ENCODE peak calls at places on chromosomes 12 and 14, in nine cellular contexts. One of them, this sample, is unnamed.

GRCh38 chr14:28116716-28117115 is 649.9 kb upstream of the FOXG1 start:
- DNase-seq in foreskin fibroblast: no peak
- DNase-seq in CD8-positive, alpha-beta memory T cell: no peak
- DNase-seq in HepG2: no peak
- DNase-seq in GM06990: no peak
- DNase-seq in CD8-positive, alpha-beta T cell: no peak
- DNase-seq in fibroblast of pulmonary artery: no peak
- DNase-seq in HAP-1: no peak
- DNase-seq in HFF-Myc: no peak
- DNase-seq in this sample: no peak

GRCh38 chr12:65335021-65335714 is 56.7 kb downstream of the MSRB3 start:
- DNase-seq in foreskin fibroblast: peak; percentile 90
- DNase-seq in CD8-positive, alpha-beta memory T cell: no peak
- DNase-seq in HepG2: peak; percentile 86
- DNase-seq in GM06990: no peak
- DNase-seq in CD8-positive, alpha-beta T cell: no peak
- DNase-seq in fibroblast of pulmonary artery: peak; percentile 96
- DNase-seq in HAP-1: no peak
- DNase-seq in HFF-Myc: peak; percentile 70
- DNase-seq in this sample: peak; percentile 76

GRCh38 chr12:116982721-116983502 is 72.2 kb downstream of the FBXW8 start:
- DNase-seq in foreskin fibroblast: peak; percentile 68
- DNase-seq in CD8-positive, alpha-beta memory T cell: no peak
- DNase-seq in HepG2: no peak
- DNase-seq in GM06990: no peak
- DNase-seq in CD8-positive, alpha-beta T cell: no peak
- DNase-seq in fibroblast of pulmonary artery: peak; percentile 57
- DNase-seq in HAP-1: no peak
- DNase-seq in HFF-Myc: no peak
- DNase-seq in this sample: no peak

GRCh38 chr12:129237881-129238280 is 384.6 kb downstream of the GLT1D1 start:
- DNase-seq in foreskin fibroblast: no peak
- DNase-seq in CD8-positive, alpha-beta memory T cell: no peak
- DNase-seq in HepG2: no peak
- DNase-seq in GM06990: no peak
- DNase-seq in CD8-positive, alpha-beta T cell: no peak
- DNase-seq in fibroblast of pulmonary artery: no peak
- DNase-seq in HAP-1: no peak
- DNase-seq in HFF-Myc: no peak
- DNase-seq in this sample: no peak

GRCh38 chr14:27929823-27930347 is 836.7 kb upstream of the FOXG1 start:
- DNase-seq in foreskin fibroblast: no peak
- DNase-seq in CD8-positive, alpha-beta memory T cell: no peak
- DNase-seq in HepG2: no peak
- DNase-seq in GM06990: no peak
- DNase-seq in CD8-positive, alpha-beta T cell: no peak
- DNase-seq in fibroblast of pulmonary artery: no peak
- DNase-seq in HAP-1: no peak
- DNase-seq in HFF-Myc: no peak
- DNase-seq in this sample: no peak

GRCh38 chr12:121793836-121794531 is 496 bp upstream of the RHOF start:
- DNase-seq in foreskin fibroblast: peak; percentile 98
- DNase-seq in CD8-positive, alpha-beta memory T cell: peak; percentile 91
- DNase-seq in HepG2: peak; percentile 75
- DNase-seq in GM06990: peak; percentile 99
- DNase-seq in CD8-positive, alpha-beta T cell: peak; percentile 95
- DNase-seq in fibroblast of pulmonary artery: peak; percentile 90
- DNase-seq in HAP-1: peak; percentile 94
- DNase-seq in HFF-Myc: no peak
- DNase-seq in this sample: peak; percentile 89

GRCh38 chr12:132477009-132477702 is 12.8 kb upstream of the FBRSL1 start:
- DNase-seq in foreskin fibroblast: no peak
- DNase-seq in CD8-positive, alpha-beta memory T cell: no peak
- DNase-seq in HepG2: no peak
- DNase-seq in GM06990: no peak
- DNase-seq in CD8-positive, alpha-beta T cell: no peak
- DNase-seq in fibroblast of pulmonary artery: no peak
- DNase-seq in HAP-1: no peak
- DNase-seq in HFF-Myc: peak; percentile 2
- DNase-seq in this sample: no peak

GRCh38 chr14:63448841-63449240 is 94.3 kb downstream of the PPP2R5E start:
- DNase-seq in foreskin fibroblast: peak; percentile 25
- DNase-seq in CD8-positive, alpha-beta memory T cell: no peak
- DNase-seq in HepG2: no peak
- DNase-seq in GM06990: no peak
- DNase-seq in CD8-positive, alpha-beta T cell: no peak
- DNase-seq in fibroblast of pulmonary artery: no peak
- DNase-seq in HAP-1: no peak
- DNase-seq in HFF-Myc: no peak
- DNase-seq in this sample: no peak

GRCh38 chr14:22850944-22851790 is 14.8 kb downstream of the MMP14 start:
- DNase-seq in foreskin fibroblast: peak; percentile 98
- DNase-seq in CD8-positive, alpha-beta memory T cell: no peak
- DNase-seq in HepG2: no peak
- DNase-seq in GM06990: no peak
- DNase-seq in CD8-positive, alpha-beta T cell: no peak
- DNase-seq in fibroblast of pulmonary artery: peak; percentile 95
- DNase-seq in HAP-1: no peak
- DNase-seq in HFF-Myc: no peak
- DNase-seq in this sample: no peak

DNA sequence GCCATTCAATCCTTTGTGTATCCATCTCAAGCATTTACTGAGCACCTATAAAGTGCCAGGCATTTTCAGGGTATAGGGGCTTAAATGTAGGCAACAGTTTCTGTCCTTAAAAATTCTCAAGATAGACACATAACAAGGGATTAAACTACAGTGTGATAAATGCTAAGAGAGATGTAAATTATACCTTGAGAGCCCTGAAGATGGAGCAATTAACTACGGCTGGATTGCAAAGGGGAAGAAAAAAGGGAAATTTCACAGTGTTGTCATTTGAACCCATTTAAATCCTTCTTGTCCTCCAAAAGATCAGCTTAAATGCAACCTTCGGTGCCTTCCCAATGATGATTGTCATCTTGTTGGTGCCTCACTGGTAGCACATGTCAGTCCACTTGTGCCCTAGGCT is 11.5 kb upstream of the IL26 start:
- DNase-seq in foreskin fibroblast: peak; percentile 31
- DNase-seq in CD8-positive, alpha-beta memory T cell: no peak
- DNase-seq in HepG2: no peak
- DNase-seq in GM06990: no peak
- DNase-seq in CD8-positive, alpha-beta T cell: no peak
- DNase-seq in fibroblast of pulmonary artery: no peak
- DNase-seq in HAP-1: no peak
- DNase-seq in HFF-Myc: no peak
- DNase-seq in this sample: no peak
- H3K4me3 ChIP-seq in foreskin fibroblast: no peak overlapping the region
- H3K4me3 ChIP-seq in CD8-positive, alpha-beta memory T cell: peak overlapping the region; percentile 52
- H3K4me3 ChIP-seq in HepG2: peak overlapping the region; percentile 79
- H3K4me3 ChIP-seq in GM06990: peak overlapping the region; percentile 42
- H3K4me3 ChIP-seq in CD8-positive, alpha-beta T cell: peak overlapping the region; percentile 48
- H3K4me3 ChIP-seq in fibroblast of pulmonary artery: no peak overlapping the region
- H3K4me3 ChIP-seq in HAP-1: no peak overlapping the region
- H3K4me3 ChIP-seq in HFF-Myc: no peak overlapping the region
- H3K4me3 ChIP-seq in this sample: no peak overlapping the region

GRCh38 chr14:73437206-73437605 is 21.1 kb downstream of the NUMB start:
- DNase-seq in foreskin fibroblast: no peak
- DNase-seq in CD8-positive, alpha-beta memory T cell: no peak
- DNase-seq in HepG2: no peak
- DNase-seq in GM06990: no peak
- DNase-seq in CD8-positive, alpha-beta T cell: no peak
- DNase-seq in fibroblast of pulmonary artery: no peak
- DNase-seq in HAP-1: no peak
- DNase-seq in HFF-Myc: no peak
- DNase-seq in this sample: no peak

GRCh38 chr14:73438993-73439392 is 19.4 kb downstream of the NUMB start:
- DNase-seq in foreskin fibroblast: no peak
- DNase-seq in CD8-positive, alpha-beta memory T cell: no peak
- DNase-seq in HepG2: no peak
- DNase-seq in GM06990: no peak
- DNase-seq in CD8-positive, alpha-beta T cell: no peak
- DNase-seq in fibroblast of pulmonary artery: no peak
- DNase-seq in HAP-1: no peak
- DNase-seq in HFF-Myc: no peak
- DNase-seq in this sample: no peak

GRCh38 chr14:73443758-73444157 is 14.6 kb downstream of the NUMB start:
- DNase-seq in foreskin fibroblast: no peak
- DNase-seq in CD8-positive, alpha-beta memory T cell: no peak
- DNase-seq in HepG2: peak; percentile 35
- DNase-seq in GM06990: no peak
- DNase-seq in CD8-positive, alpha-beta T cell: no peak
- DNase-seq in fibroblast of pulmonary artery: no peak
- DNase-seq in HAP-1: no peak
- DNase-seq in HFF-Myc: no peak
- DNase-seq in this sample: no peak

DNA sequence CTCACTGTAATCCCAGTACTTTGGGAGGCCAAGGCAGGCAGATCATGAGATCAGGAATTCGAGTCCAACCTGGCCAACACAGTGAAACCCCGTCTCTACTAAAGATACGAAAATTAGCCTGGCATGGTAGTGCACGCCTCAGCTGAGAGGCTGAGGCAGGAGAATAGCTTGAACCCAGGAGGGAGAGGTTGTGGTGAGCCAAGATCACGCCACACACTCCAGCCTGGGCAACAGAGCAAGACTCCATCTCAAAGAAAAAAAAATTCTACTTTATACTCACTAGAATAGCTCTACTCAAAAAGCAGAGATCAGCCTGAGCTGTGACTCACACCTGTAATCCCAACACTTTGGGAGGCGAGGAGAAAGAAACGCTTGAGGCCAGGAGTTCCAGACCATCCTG is 17.1 kb downstream of the NUMB start:
- DNase-seq in foreskin fibroblast: no peak
- DNase-seq in CD8-positive, alpha-beta memory T cell: no peak
- DNase-seq in HepG2: no peak
- DNase-seq in GM06990: no peak
- DNase-seq in CD8-positive, alpha-beta T cell: no peak
- DNase-seq in fibroblast of pulmonary artery: no peak
- DNase-seq in HAP-1: no peak
- DNase-seq in HFF-Myc: no peak
- DNase-seq in this sample: no peak
- H3K4me3 ChIP-seq in foreskin fibroblast: no peak overlapping the region
- H3K4me3 ChIP-seq in CD8-positive, alpha-beta memory T cell: no peak overlapping the region
- H3K4me3 ChIP-seq in HepG2: no peak overlapping the region
- H3K4me3 ChIP-seq in GM06990: no peak overlapping the region
- H3K4me3 ChIP-seq in CD8-positive, alpha-beta T cell: no peak overlapping the region
- H3K4me3 ChIP-seq in fibroblast of pulmonary artery: no peak overlapping the region
- H3K4me3 ChIP-seq in HAP-1: no peak overlapping the region
- H3K4me3 ChIP-seq in HFF-Myc: no peak overlapping the region
- H3K4me3 ChIP-seq in this sample: no peak overlapping the region

GRCh38 chr12:27595231-27595642 is 71.2 kb downstream of the PPFIBP1 start:
- DNase-seq in foreskin fibroblast: peak; percentile 87
- DNase-seq in CD8-positive, alpha-beta memory T cell: no peak
- DNase-seq in HepG2: peak; percentile 10
- DNase-seq in GM06990: no peak
- DNase-seq in CD8-positive, alpha-beta T cell: no peak
- DNase-seq in fibroblast of pulmonary artery: peak; percentile 94
- DNase-seq in HAP-1: peak; percentile 65
- DNase-seq in HFF-Myc: peak; percentile 66
- DNase-seq in this sample: no peak
- H3K4me3 ChIP-seq in foreskin fibroblast: peak overlapping the region; percentile 33
- H3K4me3 ChIP-seq in CD8-positive, alpha-beta memory T cell: no peak overlapping the region
- H3K4me3 ChIP-seq in HepG2: no peak overlapping the region
- H3K4me3 ChIP-seq in GM06990: no peak overlapping the region
- H3K4me3 ChIP-seq in CD8-positive, alpha-beta T cell: no peak overlapping the region
- H3K4me3 ChIP-seq in fibroblast of pulmonary artery: no peak overlapping the region
- H3K4me3 ChIP-seq in HAP-1: no peak overlapping the region
- H3K4me3 ChIP-seq in HFF-Myc: no peak overlapping the region
- H3K4me3 ChIP-seq in this sample: no peak overlapping the region

GRCh38 chr14:93953739-93954515 is 22.4 kb downstream of the ASB2 start:
- DNase-seq in foreskin fibroblast: no peak
- DNase-seq in CD8-positive, alpha-beta memory T cell: no peak
- DNase-seq in HepG2: no peak
- DNase-seq in GM06990: no peak
- DNase-seq in CD8-positive, alpha-beta T cell: no peak
- DNase-seq in fibroblast of pulmonary artery: no peak
- DNase-seq in HAP-1: no peak
- DNase-seq in HFF-Myc: no peak
- DNase-seq in this sample: no peak
- H3K4me3 ChIP-seq in foreskin fibroblast: no peak overlapping the region
- H3K4me3 ChIP-seq in CD8-positive, alpha-beta memory T cell: no peak overlapping the region
- H3K4me3 ChIP-seq in HepG2: peak overlapping the region; percentile 25
- H3K4me3 ChIP-seq in GM06990: peak overlapping the region; percentile 27
- H3K4me3 ChIP-seq in CD8-positive, alpha-beta T cell: no peak overlapping the region
- H3K4me3 ChIP-seq in fibroblast of pulmonary artery: no peak overlapping the region
- H3K4me3 ChIP-seq in HAP-1: no peak overlapping the region
- H3K4me3 ChIP-seq in HFF-Myc: no peak overlapping the region
- H3K4me3 ChIP-seq in this sample: no peak overlapping the region

GRCh38 chr14:74615735-74616134 is 3.7 kb upstream of the LTBP2 start:
- DNase-seq in foreskin fibroblast: no peak
- DNase-seq in CD8-positive, alpha-beta memory T cell: no peak
- DNase-seq in HepG2: no peak
- DNase-seq in GM06990: no peak
- DNase-seq in CD8-positive, alpha-beta T cell: no peak
- DNase-seq in fibroblast of pulmonary artery: no peak
- DNase-seq in HAP-1: no peak
- DNase-seq in HFF-Myc: no peak
- DNase-seq in this sample: no peak
- H3K4me3 ChIP-seq in foreskin fibroblast: no peak overlapping the region
- H3K4me3 ChIP-seq in CD8-positive, alpha-beta memory T cell: no peak overlapping the region
- H3K4me3 ChIP-seq in HepG2: no peak overlapping the region
- H3K4me3 ChIP-seq in GM06990: no peak overlapping the region
- H3K4me3 ChIP-seq in CD8-positive, alpha-beta T cell: no peak overlapping the region
- H3K4me3 ChIP-seq in fibroblast of pulmonary artery: no peak overlapping the region
- H3K4me3 ChIP-seq in HAP-1: no peak overlapping the region
- H3K4me3 ChIP-seq in HFF-Myc: no peak overlapping the region
- H3K4me3 ChIP-seq in this sample: no peak overlapping the region

DNA sequence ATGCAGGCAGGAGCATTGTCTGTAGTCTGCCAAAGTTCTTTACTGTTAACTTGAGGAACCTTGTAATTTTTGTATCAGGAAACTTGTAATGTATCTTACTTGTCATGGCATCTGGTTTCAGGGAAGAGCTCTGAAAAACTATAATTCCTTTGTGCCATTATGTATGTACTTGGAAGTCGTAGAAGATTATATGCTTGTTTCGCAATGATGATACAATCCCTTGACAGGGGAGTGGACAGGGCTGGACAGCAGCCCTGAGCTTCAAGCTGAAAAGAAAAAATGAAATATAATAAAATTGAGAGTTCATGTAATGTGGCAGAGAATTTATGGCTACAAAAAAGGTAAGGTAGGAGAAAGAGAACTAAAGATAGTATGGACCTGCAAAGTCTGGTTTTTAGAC is 7.4 kb upstream of the DLGAP5 start:
- DNase-seq in foreskin fibroblast: peak; percentile 29
- DNase-seq in CD8-positive, alpha-beta memory T cell: no peak
- DNase-seq in HepG2: no peak
- DNase-seq in GM06990: no peak
- DNase-seq in CD8-positive, alpha-beta T cell: no peak
- DNase-seq in fibroblast of pulmonary artery: peak; percentile 58
- DNase-seq in HAP-1: no peak
- DNase-seq in HFF-Myc: no peak
- DNase-seq in this sample: no peak
- H3K4me3 ChIP-seq in foreskin fibroblast: no peak overlapping the region
- H3K4me3 ChIP-seq in CD8-positive, alpha-beta memory T cell: no peak overlapping the region
- H3K4me3 ChIP-seq in HepG2: no peak overlapping the region
- H3K4me3 ChIP-seq in GM06990: no peak overlapping the region
- H3K4me3 ChIP-seq in CD8-positive, alpha-beta T cell: no peak overlapping the region
- H3K4me3 ChIP-seq in fibroblast of pulmonary artery: no peak overlapping the region
- H3K4me3 ChIP-seq in HAP-1: no peak overlapping the region
- H3K4me3 ChIP-seq in HFF-Myc: no peak overlapping the region
- H3K4me3 ChIP-seq in this sample: no peak overlapping the region